ENCODE peak calls at places on chromosomes 3 and 15, in eight cellular contexts. F is mucosa of descending colon, O is AG04450, X is K562, W is mesothelial cell of epicardium, R is heart right ventricle, M is heart left ventricle, D is fibroblast of the aortic adventitia. V is an unnamed sample.

GRCh38 chr15:85118173-85118572 is 136.5 kb downstream of the PDE8A start:
- DNase-seq in M (no peak), O (no peak), R (no peak), W (no peak), F (no peak), D (no peak), X (peak), V (no peak)

GRCh38 chr3:59607628-59608027 is 557.8 kb upstream of the CFAP20DC start:
- DNase-seq in O (no peak), F (peak), D (peak), R (no peak), W (no peak), X (no peak), M (no peak), V (no peak)

GRCh38 chr15:50183112-50183794 is 1.3 kb downstream of the SLC27A2 start:
- DNase-seq in M (no peak), O (no peak), R (no peak), W (no peak), X (no peak), D (no peak), F (no peak), V (peak)

GRCh38 chr3:188817103-188817919 is 354.5 kb upstream of the TPRG1 start:
- DNase-seq in D (no peak), O (no peak), M (no peak), R (no peak), F (no peak), X (no peak), W (no peak), V (no peak)

GRCh38 chr3:43076857-43077256 is 29.0 kb downstream of the POMGNT2 start:
- DNase-seq in O (no peak), X (no peak), R (no peak), W (no peak), D (no peak), F (no peak), M (no peak), V (no peak)

GRCh38 chr3:134336587-134336986 is 37.7 kb downstream of the AMOTL2 start:
- DNase-seq in W (peak), O (no peak), M (no peak), F (no peak), R (no peak), D (peak), X (no peak), V (no peak)

GRCh38 chr3:127038476-127038875 is 55.6 kb downstream of the PLXNA1 start:
- DNase-seq in W (no peak), R (no peak), F (no peak), D (no peak), X (no peak), M (peak), O (no peak), V (no peak)

GRCh38 chr15:75542386-75542797 is 36.7 kb downstream of the PTPN9 start:
- DNase-seq in X (no peak), W (no peak), D (no peak), F (no peak), O (no peak), M (no peak), R (no peak), V (no peak)

GRCh38 chr3:65006300-65006739 is 318.5 kb upstream of the ADAMTS9 start:
- DNase-seq in O (no peak), F (no peak), R (no peak), M (no peak), D (peak), W (no peak), X (no peak), V (no peak)

DNA sequence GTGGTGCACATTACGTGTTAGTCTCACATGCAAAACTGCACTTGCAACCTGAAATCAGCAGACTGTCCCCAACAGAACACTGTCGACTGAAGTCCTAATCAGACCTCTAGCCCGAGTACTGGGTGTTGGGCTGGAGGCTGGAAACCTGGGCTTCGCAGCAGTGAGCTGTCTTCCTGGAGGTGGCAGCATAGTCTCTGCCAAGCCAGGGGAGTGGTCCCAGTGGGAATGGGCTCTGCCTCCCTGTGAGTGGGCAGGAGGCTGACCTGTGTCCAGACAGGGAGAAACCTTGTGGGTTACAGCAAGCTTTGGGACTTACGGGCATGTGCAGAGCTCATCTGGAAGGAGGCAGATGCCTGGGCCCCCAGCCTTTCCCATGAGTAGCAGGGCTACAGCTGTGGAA is 38.2 kb upstream of the MYZAP start:
- DNase-seq in O (no peak), M (no peak), R (no peak), W (no peak), F (no peak), D (no peak), X (no peak), V (no peak)
- TF ChIP-seq CTCF in O (no peak), M (no peak), R (no peak), W (no peak), F (no peak), D (no peak), X (no peak), V (no peak)

GRCh38 chr15:80177151-80177550 is 24.4 kb downstream of the FAH start:
- DNase-seq in O (no peak), D (no peak), F (no peak), M (no peak), W (no peak), R (no peak), X (no peak), V (no peak)

GRCh38 chr15:80174017-80174746 is 21.4 kb downstream of the FAH start:
- DNase-seq in M (no peak), W (no peak), O (no peak), D (peak), R (no peak), X (no peak), F (no peak), V (no peak)

GRCh38 chr15:80176443-80176842 is 23.6 kb downstream of the FAH start:
- DNase-seq in R (no peak), X (no peak), W (no peak), D (no peak), O (no peak), F (no peak), M (no peak), V (no peak)

GRCh38 chr15:80173022-80173759 is 20.4 kb downstream of the FAH start:
- DNase-seq in W (peak), M (no peak), F (peak), R (peak), X (peak), O (no peak), D (peak), V (peak)

DNA sequence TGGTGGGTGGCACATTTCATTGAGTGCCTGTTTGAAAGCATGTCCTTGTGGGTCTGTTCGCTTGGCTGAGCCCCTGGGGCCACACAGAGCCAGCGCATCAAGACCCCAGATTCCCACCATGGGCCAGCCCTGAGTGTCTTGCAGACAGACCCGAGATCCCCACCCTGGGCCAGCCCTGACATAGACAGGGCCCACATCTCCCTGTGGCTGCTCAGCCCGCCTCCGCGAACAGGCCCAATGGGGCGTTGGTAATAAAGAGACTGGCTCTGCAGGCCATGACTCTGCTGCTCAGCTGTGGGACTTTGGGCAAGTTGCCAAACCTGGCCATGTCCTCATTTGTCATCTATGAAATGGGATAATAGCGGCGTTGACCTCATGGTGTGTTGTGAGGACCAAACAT is 22.6 kb downstream of the FAH start:
- DNase-seq in F (no peak), R (no peak), D (no peak), O (no peak), W (no peak), M (no peak), X (no peak), V (no peak)
- TF ChIP-seq CTCF in F (no peak), R (no peak), D (no peak), O (no peak), W (no peak), M (no peak), X (no peak), V (no peak)

DNA sequence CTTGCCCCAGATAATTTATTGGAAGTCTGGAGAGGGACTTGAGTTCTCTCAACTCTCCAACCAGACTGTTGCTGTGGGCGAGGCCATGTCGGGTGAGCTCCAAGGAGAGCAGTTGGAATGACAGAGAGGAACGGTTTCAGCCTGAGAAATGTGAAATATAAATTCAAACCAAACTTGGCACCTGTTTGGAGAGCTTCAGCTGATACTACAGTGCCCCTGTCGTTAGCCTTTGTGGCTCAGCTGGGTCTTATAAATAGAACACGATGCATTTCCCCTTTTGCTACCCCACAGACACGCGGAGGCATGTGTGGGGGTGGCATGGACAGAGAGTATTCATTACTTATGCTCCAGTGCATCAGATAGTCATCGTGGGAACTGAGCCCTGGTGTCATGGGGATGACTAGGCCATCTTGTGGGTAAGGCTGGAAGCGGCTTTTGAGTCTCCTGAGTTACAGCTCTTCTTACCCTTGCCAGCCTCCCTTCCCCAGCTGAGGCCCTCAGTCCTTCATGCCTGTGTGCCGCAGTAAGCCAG is 15.6 kb downstream of the SMAD3 start:
- DNase-seq in W (no peak), F (no peak), X (peak), R (no peak), O (no peak), M (peak), D (peak), V (peak)
- TF ChIP-seq CTCF in W (no peak), F (no peak), X (peak), R (peak), O (no peak), M (no peak), D (peak), V (peak)

GRCh38 chr3:194686414-194686815 is 732 bp downstream of the FAM43A start:
- DNase-seq in O (no peak), W (no peak), F (no peak), X (no peak), M (no peak), D (no peak), R (no peak), V (no peak)

GRCh38 chr3:194687638-194688206 is 2.0 kb downstream of the FAM43A start:
- DNase-seq in D (peak), W (peak), O (no peak), X (no peak), M (peak), F (peak), R (peak), V (peak)

GRCh38 chr3:194685050-194685722 is 497 bp upstream of the FAM43A start:
- DNase-seq in D (no peak), O (no peak), M (no peak), W (no peak), X (no peak), R (no peak), F (no peak), V (no peak)

GRCh38 chr3:194686816-194687637 is 1.3 kb downstream of the FAM43A start:
- DNase-seq in D (peak), M (peak), W (peak), X (no peak), F (peak), O (no peak), R (peak), V (no peak)

DNA sequence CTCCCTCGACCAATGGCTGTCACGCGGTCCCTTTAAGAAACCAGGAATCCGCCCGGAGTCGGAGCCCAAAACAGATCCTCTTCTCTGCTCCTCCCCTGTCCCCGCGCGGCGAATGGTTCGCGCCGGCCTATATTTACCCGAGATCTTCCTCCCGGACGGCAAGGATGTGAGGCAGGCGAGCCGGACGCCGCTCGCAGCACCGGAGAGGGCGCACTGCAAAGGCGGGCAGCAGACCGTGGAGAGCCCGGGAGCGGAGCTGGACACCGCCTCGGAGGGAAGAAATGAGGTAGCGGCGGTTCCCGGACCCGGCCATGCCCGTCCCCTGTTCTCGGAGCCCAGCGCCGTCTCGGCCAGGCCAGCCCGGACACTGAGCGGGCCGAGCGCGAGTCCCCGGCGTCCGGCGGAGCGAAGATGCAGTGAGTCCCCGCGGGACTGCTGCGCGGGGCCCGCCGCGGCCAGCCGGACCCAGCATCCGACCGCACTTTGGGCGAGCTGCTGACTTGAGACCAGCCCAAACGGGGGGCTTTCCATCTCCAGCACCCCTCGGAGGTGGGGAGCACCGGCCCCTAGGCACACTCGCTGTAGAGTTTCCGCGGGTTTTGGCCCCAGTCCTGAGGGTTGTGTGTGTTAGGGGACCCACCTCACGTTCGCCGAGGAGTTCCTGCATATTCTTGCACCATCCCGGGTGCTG is at the start of gene FAM43A:
- DNase-seq in F (peak), M (peak), D (peak), W (peak), R (peak), O (peak), X (peak), V (peak)
- TF ChIP-seq CTCF in F (peak), M (peak), D (peak), W (no peak), R (peak), O (peak), X (peak), V (peak)

GRCh38 chr15:53312707-53313106 is 446.8 kb downstream of the WDR72 start:
- DNase-seq in R (no peak), W (no peak), F (no peak), X (no peak), M (no peak), O (no peak), D (no peak), V (no peak)

GRCh38 chr15:53305554-53305953 is 453.9 kb downstream of the WDR72 start:
- DNase-seq in R (no peak), F (no peak), W (no peak), O (no peak), D (no peak), X (no peak), M (no peak), V (no peak)

GRCh38 chr15:53310709-53311108 is 448.8 kb downstream of the WDR72 start:
- DNase-seq in D (no peak), W (no peak), O (no peak), F (no peak), R (no peak), M (no peak), X (no peak), V (no peak)

GRCh38 chr15:53305101-53305500 is 454.4 kb downstream of the WDR72 start:
- DNase-seq in F (no peak), R (no peak), O (no peak), W (no peak), M (no peak), X (no peak), D (no peak), V (no peak)

DNA sequence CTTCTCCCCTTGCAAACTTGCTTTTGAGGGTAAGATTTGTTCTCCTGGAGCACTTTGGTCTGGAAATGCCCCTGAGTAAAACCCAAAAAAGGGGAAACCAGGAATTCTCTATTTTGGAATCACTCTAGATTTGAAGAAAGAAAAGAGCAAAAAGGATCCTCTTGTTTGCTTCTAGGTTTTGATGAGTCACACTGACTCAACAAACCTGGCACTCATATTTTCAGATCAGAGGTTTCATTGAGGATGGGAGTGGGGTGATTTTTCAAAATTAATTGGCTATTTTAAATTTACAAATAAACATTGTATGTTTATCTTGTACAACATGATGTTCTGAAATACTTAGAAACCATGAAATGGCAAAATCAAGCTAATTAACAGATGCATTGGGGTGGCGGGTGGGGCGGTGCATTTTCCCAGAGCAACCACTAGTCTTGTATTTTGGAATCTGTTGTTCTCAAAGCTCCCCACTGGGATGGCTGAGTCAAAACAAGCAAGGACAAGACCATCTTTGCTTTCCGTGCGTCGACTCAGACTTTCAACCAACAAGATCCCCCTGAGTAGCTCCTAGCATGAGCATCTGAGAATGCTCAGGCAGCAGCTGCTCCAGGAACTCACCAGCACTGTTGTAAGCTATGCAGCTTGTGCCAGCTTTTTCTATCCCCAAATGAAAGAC is 451.4 kb downstream of the WDR72 start:
- DNase-seq in O (no peak), R (no peak), W (no peak), F (no peak), X (no peak), D (no peak), M (no peak), V (no peak)
- TF ChIP-seq CTCF in O (no peak), R (no peak), W (no peak), F (no peak), X (no peak), D (no peak), M (no peak), V (no peak)

DNA sequence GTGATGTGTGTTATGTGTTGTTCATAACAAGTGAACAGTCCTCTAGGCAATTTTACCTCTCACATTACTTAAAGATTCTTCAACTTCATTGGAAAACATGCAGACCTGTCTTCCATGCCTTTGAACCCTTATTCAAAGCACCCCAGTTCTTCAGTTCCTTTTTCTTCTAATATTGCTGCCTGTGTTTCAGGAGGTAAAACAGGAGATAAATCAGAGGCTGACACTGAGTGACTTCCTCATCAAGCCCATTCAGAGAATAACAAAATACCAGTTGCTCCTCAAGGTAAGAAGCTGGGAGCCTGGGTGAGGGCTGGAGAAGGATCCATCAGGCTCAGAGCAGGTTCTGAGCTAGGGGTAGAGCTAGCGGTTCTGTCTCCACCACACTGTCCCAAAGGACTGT is 71.1 kb upstream of the UMPS start:
- DNase-seq in R (no peak), W (no peak), M (no peak), F (no peak), X (no peak), D (no peak), O (no peak), V (no peak)
- TF ChIP-seq CTCF in R (no peak), W (no peak), M (no peak), F (no peak), X (no peak), D (no peak), O (no peak), V (no peak)

GRCh38 chr3:164199982-164200823 is 878.1 kb downstream of the SI start:
- DNase-seq in M (no peak), W (no peak), D (peak), O (no peak), F (no peak), X (no peak), R (no peak), V (no peak)

GRCh38 chr3:164190566-164190965 is 887.7 kb downstream of the SI start:
- DNase-seq in W (no peak), D (no peak), R (no peak), F (no peak), O (no peak), X (no peak), M (no peak), V (no peak)

GRCh38 chr3:164196477-164196876 is 881.8 kb downstream of the SI start:
- DNase-seq in W (no peak), M (no peak), R (no peak), O (no peak), X (no peak), D (no peak), F (no peak), V (no peak)

GRCh38 chr3:164192974-164193373 is 885.3 kb downstream of the SI start:
- DNase-seq in F (no peak), W (no peak), R (no peak), X (no peak), M (no peak), O (no peak), D (no peak), V (no peak)

GRCh38 chr3:164194842-164195241 is 883.5 kb downstream of the SI start:
- DNase-seq in F (no peak), R (no peak), M (no peak), D (no peak), W (no peak), O (no peak), X (no peak), V (no peak)
- TF ChIP-seq CTCF in F (no peak), R (no peak), M (no peak), D (no peak), W (no peak), O (no peak), X (no peak), V (no peak)